ENCODE peak calls at places on chromosomes 2 and 18, in eight cellular contexts. One of them, this sample, is unnamed.
A peak's percentile ranks its signal among the peaks of the same experiment; 100 is the strongest.

GRCh38 chr2:241234066-241234790 is 45.8 kb downstream of the ANO7 start:
- DNase-seq in colonic mucosa: no peak
- DNase-seq in astrocyte of the spinal cord: no peak
- DNase-seq in GM12865: no peak
- DNase-seq in cardiac fibroblast: no peak
- DNase-seq in psoas muscle: peak; percentile 28
- DNase-seq in tibial nerve: no peak
- DNase-seq in endodermal cell: no peak
- DNase-seq in this sample: no peak

GRCh38 chr2:200479617-200480292 is 30.1 kb downstream of the KCTD18 start:
- DNase-seq in psoas muscle: no peak
- DNase-seq in endodermal cell: no peak
- DNase-seq in astrocyte of the spinal cord: peak; percentile 81
- DNase-seq in colonic mucosa: no peak
- DNase-seq in tibial nerve: no peak
- DNase-seq in cardiac fibroblast: peak; percentile 85
- DNase-seq in GM12865: no peak
- DNase-seq in this sample: no peak

GRCh38 chr2:11248-11941 is 34.9 kb downstream of the FAM110C start:
- DNase-seq in cardiac fibroblast: peak; percentile 63
- DNase-seq in tibial nerve: peak; percentile 27
- DNase-seq in astrocyte of the spinal cord: peak; percentile 55
- DNase-seq in GM12865: peak; percentile 45
- DNase-seq in psoas muscle: peak; percentile 70
- DNase-seq in endodermal cell: peak; percentile 98
- DNase-seq in colonic mucosa: peak; percentile 79
- DNase-seq in this sample: no peak

GRCh38 chr2:238908960-238909951 is 61.4 kb downstream of the TWIST2 start:
- DNase-seq in tibial nerve: peak; percentile 29
- DNase-seq in psoas muscle: peak; percentile 78
- DNase-seq in cardiac fibroblast: peak; percentile 75
- DNase-seq in endodermal cell: peak; percentile 75
- DNase-seq in astrocyte of the spinal cord: peak; percentile 18
- DNase-seq in colonic mucosa: no peak
- DNase-seq in GM12865: no peak
- DNase-seq in this sample: no peak

GRCh38 chr2:226451486-226451885 is 348.1 kb downstream of the IRS1 start:
- DNase-seq in cardiac fibroblast: no peak
- DNase-seq in endodermal cell: no peak
- DNase-seq in colonic mucosa: no peak
- DNase-seq in GM12865: no peak
- DNase-seq in astrocyte of the spinal cord: no peak
- DNase-seq in psoas muscle: no peak
- DNase-seq in tibial nerve: no peak
- DNase-seq in this sample: no peak

GRCh38 chr2:132815522-132815921 is 145.5 kb upstream of the LYPD1 start:
- DNase-seq in colonic mucosa: no peak
- DNase-seq in tibial nerve: no peak
- DNase-seq in psoas muscle: no peak
- DNase-seq in cardiac fibroblast: peak; percentile 92
- DNase-seq in endodermal cell: no peak
- DNase-seq in GM12865: no peak
- DNase-seq in astrocyte of the spinal cord: peak; percentile 94
- DNase-seq in this sample: no peak

GRCh38 chr2:53787255-53787910 is 539 bp downstream of the ERLEC1 start:
- DNase-seq in tibial nerve: peak; percentile 8
- DNase-seq in colonic mucosa: no peak
- DNase-seq in GM12865: no peak
- DNase-seq in cardiac fibroblast: peak; percentile 41
- DNase-seq in astrocyte of the spinal cord: peak; percentile 25
- DNase-seq in endodermal cell: peak; percentile 53
- DNase-seq in psoas muscle: no peak
- DNase-seq in this sample: no peak

GRCh38 chr2:241540766-241541561 is 17.6 kb upstream of the BOK start:
- DNase-seq in colonic mucosa: peak; percentile 80
- DNase-seq in GM12865: peak; percentile 73
- DNase-seq in tibial nerve: peak; percentile 32
- DNase-seq in astrocyte of the spinal cord: peak; percentile 41
- DNase-seq in endodermal cell: peak; percentile 97
- DNase-seq in cardiac fibroblast: peak; percentile 65
- DNase-seq in psoas muscle: peak; percentile 87
- DNase-seq in this sample: no peak

GRCh38 chr2:71790261-71791038 is 337.1 kb downstream of the DYSF start:
- DNase-seq in psoas muscle: no peak
- DNase-seq in endodermal cell: peak; percentile 34
- DNase-seq in colonic mucosa: no peak
- DNase-seq in cardiac fibroblast: no peak
- DNase-seq in GM12865: no peak
- DNase-seq in tibial nerve: no peak
- DNase-seq in astrocyte of the spinal cord: no peak
- DNase-seq in this sample: no peak

GRCh38 chr2:71788601-71789240 is 335.4 kb downstream of the DYSF start:
- DNase-seq in colonic mucosa: peak; percentile 9
- DNase-seq in psoas muscle: no peak
- DNase-seq in endodermal cell: peak; percentile 26
- DNase-seq in cardiac fibroblast: no peak
- DNase-seq in tibial nerve: no peak
- DNase-seq in GM12865: no peak
- DNase-seq in astrocyte of the spinal cord: no peak
- DNase-seq in this sample: no peak

GRCh38 chr2:71788186-71788525 is 334.8 kb downstream of the DYSF start:
- DNase-seq in cardiac fibroblast: no peak
- DNase-seq in endodermal cell: peak; percentile 27
- DNase-seq in tibial nerve: no peak
- DNase-seq in psoas muscle: no peak
- DNase-seq in GM12865: no peak
- DNase-seq in colonic mucosa: no peak
- DNase-seq in astrocyte of the spinal cord: no peak
- DNase-seq in this sample: no peak

GRCh38 chr2:71791051-71791450 is 337.7 kb downstream of the DYSF start:
- DNase-seq in GM12865: no peak
- DNase-seq in tibial nerve: no peak
- DNase-seq in cardiac fibroblast: no peak
- DNase-seq in endodermal cell: no peak
- DNase-seq in psoas muscle: no peak
- DNase-seq in colonic mucosa: no peak
- DNase-seq in astrocyte of the spinal cord: no peak
- DNase-seq in this sample: no peak

DNA sequence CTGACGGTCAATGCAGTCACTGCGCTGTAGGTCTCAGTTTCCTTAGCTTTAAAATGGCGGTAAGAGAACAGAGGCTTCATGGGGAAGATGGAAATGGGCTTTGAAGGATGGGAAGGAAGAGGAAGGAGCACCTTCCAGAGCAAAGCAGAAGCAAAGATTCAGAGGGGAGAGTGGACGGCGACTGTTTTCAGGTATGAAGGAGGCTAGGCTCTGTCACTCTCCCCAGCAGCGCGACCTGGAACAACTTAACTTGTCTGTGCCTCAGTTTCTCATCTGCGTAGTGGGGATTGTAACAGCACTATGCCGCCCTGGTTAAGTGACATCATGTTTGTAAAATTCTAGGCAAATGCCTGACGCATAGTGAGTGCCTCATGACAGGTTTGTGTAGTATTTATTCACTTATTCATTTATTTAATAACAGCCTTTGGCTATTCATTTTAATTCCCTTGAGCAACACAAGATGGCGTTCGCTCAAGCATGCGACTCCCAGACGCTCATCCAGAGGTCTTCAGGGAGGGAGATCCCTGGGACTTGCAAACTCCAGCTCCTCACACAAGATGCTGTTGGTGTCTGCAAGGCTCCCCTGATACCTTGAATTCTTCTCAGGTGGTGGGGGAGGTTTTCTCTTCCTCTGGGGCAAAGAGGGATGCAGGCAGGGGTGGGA is 336.3 kb downstream of the DYSF start:
- DNase-seq in astrocyte of the spinal cord: no peak
- DNase-seq in GM12865: no peak
- DNase-seq in tibial nerve: no peak
- DNase-seq in endodermal cell: peak; percentile 42
- DNase-seq in psoas muscle: no peak
- DNase-seq in cardiac fibroblast: peak; percentile 18
- DNase-seq in colonic mucosa: no peak
- DNase-seq in this sample: no peak
- TF ChIP-seq CTCF in astrocyte of the spinal cord: no peak
- TF ChIP-seq CTCF in GM12865: no peak
- TF ChIP-seq CTCF in tibial nerve: no peak
- TF ChIP-seq CTCF in endodermal cell: peak; percentile 37
- TF ChIP-seq CTCF in psoas muscle: no peak
- TF ChIP-seq CTCF in cardiac fibroblast: peak; percentile 12
- TF ChIP-seq CTCF in colonic mucosa: no peak
- TF ChIP-seq CTCF in this sample: peak; percentile 43

DNA sequence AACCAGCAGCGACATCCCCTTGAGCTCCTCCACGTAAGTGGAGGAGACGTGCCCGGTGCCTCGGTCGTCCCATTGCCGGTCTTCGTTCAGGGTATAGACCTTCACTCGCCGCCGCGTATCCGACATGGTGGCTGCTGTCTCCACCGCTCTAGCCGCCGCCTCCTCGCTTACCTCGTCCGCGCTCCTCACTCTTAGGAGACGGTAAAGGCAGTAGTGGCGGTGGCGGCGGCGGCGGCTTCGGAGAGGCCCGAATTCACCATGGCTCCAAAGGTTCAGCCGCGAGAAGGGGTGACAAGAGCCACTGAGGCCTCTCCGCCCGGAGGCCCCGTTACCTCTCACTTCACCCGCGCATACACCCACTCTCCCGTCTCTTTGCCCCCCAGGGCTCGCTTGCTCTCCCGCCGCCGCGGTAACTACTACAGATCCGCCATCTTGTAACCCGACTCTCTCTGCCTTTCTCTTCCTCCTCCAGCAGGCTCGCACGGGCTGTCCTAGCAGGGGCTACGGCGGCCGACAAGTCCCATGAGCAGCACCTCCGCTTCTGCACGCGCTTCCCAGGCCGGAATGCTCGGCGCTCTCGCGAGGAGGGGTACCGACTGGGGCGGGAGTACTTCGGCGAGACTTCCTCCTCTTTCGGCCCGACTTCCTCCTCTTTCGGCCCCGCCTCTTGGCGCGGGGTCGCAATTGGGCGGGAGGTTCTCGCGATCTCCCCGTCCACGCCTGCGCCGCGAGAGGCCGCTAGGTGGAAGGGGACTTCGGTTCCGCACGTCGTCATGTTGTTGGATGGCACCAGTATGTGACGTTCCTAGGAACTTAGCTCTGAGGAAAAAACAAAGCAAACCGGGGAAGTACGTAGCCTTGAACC is at the start of gene PPP4R3B:
- DNase-seq in cardiac fibroblast: peak; percentile 100
- DNase-seq in astrocyte of the spinal cord: peak; percentile 100
- DNase-seq in psoas muscle: peak; percentile 100
- DNase-seq in endodermal cell: peak; percentile 100
- DNase-seq in tibial nerve: peak; percentile 95
- DNase-seq in GM12865: peak; percentile 100
- DNase-seq in colonic mucosa: peak; percentile 99
- DNase-seq in this sample: peak; percentile 95
- TF ChIP-seq CTCF in cardiac fibroblast: peak; percentile 35
- TF ChIP-seq CTCF in astrocyte of the spinal cord: peak; percentile 36
- TF ChIP-seq CTCF in psoas muscle: peak; percentile 46
- TF ChIP-seq CTCF in endodermal cell: peak; percentile 59
- TF ChIP-seq CTCF in tibial nerve: peak; percentile 94
- TF ChIP-seq CTCF in GM12865: no peak
- TF ChIP-seq CTCF in colonic mucosa: peak; percentile 37
- TF ChIP-seq CTCF in this sample: peak; percentile 38

GRCh38 chr18:77700051-77700450 is 450.4 kb downstream of the GALR1 start:
- DNase-seq in cardiac fibroblast: no peak
- DNase-seq in psoas muscle: no peak
- DNase-seq in endodermal cell: no peak
- DNase-seq in astrocyte of the spinal cord: peak; percentile 50
- DNase-seq in tibial nerve: no peak
- DNase-seq in colonic mucosa: no peak
- DNase-seq in GM12865: no peak
- DNase-seq in this sample: no peak

GRCh38 chr18:77705301-77705700 is 455.7 kb downstream of the GALR1 start:
- DNase-seq in endodermal cell: no peak
- DNase-seq in cardiac fibroblast: no peak
- DNase-seq in GM12865: no peak
- DNase-seq in tibial nerve: no peak
- DNase-seq in colonic mucosa: no peak
- DNase-seq in astrocyte of the spinal cord: no peak
- DNase-seq in psoas muscle: no peak
- DNase-seq in this sample: no peak

GRCh38 chr18:77701977-77702376 is 452.3 kb downstream of the GALR1 start:
- DNase-seq in psoas muscle: no peak
- DNase-seq in cardiac fibroblast: no peak
- DNase-seq in tibial nerve: no peak
- DNase-seq in GM12865: no peak
- DNase-seq in colonic mucosa: no peak
- DNase-seq in endodermal cell: peak; percentile 49
- DNase-seq in astrocyte of the spinal cord: no peak
- DNase-seq in this sample: no peak

DNA sequence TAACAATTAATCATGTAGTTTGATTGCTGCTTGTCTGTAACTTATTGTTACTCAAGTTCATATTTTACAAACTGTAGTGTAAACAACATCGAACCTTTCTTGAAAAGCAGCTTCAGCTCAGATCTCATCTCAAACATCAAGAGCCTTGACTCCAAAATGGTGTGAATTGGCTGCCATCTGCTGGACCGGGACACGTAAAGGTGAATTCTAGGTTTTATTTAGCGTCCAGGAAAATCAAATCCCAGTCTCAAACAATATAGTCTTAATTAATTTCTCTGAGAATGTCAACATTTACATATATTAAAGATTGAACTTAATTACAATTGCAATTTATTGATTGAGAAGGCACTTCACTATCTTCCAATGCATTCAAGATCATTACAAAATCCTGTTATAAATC is 453.0 kb downstream of the GALR1 start:
- DNase-seq in astrocyte of the spinal cord: peak; percentile 16
- DNase-seq in colonic mucosa: no peak
- DNase-seq in psoas muscle: no peak
- DNase-seq in tibial nerve: no peak
- DNase-seq in cardiac fibroblast: peak; percentile 20
- DNase-seq in endodermal cell: peak; percentile 73
- DNase-seq in GM12865: peak; percentile 18
- DNase-seq in this sample: no peak
- TF ChIP-seq CTCF in astrocyte of the spinal cord: peak; percentile 9
- TF ChIP-seq CTCF in colonic mucosa: no peak
- TF ChIP-seq CTCF in psoas muscle: peak; percentile 14
- TF ChIP-seq CTCF in tibial nerve: no peak
- TF ChIP-seq CTCF in cardiac fibroblast: no peak
- TF ChIP-seq CTCF in endodermal cell: peak; percentile 70
- TF ChIP-seq CTCF in GM12865: peak; percentile 2
- TF ChIP-seq CTCF in this sample: no peak

DNA sequence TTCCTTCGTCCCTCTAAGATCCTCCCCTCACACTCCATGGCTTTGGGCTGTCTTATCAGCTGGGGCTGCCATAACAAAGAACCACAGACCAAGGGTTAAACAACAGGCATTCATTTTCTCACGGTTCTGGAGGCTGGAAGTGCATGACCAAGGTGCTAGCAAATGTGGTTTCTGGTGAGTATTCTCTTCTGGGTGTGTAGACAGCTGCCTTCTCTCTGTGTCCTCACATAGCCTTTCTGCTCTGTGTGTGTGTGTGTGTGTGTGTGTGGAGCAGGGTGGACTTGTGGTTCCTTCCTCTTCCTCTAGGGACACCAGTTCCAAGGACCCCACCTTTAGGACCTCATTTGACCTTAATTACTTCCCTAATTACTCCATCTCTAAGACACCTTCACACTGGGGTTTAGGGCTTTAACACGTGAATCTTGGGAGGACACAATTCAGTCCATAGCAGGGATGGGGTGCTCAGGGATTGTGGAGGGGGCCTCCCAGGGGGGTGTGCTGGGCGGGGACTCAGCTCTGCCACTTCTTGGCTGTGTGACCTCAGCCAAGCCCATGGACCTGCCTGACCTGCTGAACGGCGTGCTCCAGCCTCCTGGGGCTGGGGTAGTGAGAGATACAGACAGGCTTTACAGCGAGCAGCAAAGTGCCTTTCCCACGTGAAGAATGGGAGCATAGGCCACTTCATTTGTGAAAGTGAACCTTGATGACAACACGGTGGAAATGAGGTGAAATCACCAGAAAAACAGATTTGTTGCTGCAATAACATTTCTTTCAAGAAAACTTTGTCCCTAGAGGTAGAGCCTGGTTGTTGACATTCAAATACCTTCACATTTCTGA is 38.1 kb downstream of the ACKR3 start:
- DNase-seq in astrocyte of the spinal cord: peak; percentile 68
- DNase-seq in colonic mucosa: no peak
- DNase-seq in psoas muscle: no peak
- DNase-seq in tibial nerve: no peak
- DNase-seq in cardiac fibroblast: peak; percentile 3
- DNase-seq in endodermal cell: peak; percentile 69
- DNase-seq in GM12865: peak; percentile 13
- DNase-seq in this sample: peak; percentile 11
- TF ChIP-seq CTCF in astrocyte of the spinal cord: peak; percentile 17
- TF ChIP-seq CTCF in colonic mucosa: no peak
- TF ChIP-seq CTCF in psoas muscle: no peak
- TF ChIP-seq CTCF in tibial nerve: no peak
- TF ChIP-seq CTCF in cardiac fibroblast: no peak
- TF ChIP-seq CTCF in endodermal cell: peak; percentile 65
- TF ChIP-seq CTCF in GM12865: no peak
- TF ChIP-seq CTCF in this sample: peak; percentile 21

This sample was measured in HFF-Myc.